ENCODE peak calls at places on chromosomes 4 and X, in ten cellular contexts. I, C, D, Y, O, B, S, H, G and T are unnamed samples.
A peak's percentile ranks its signal among the peaks of the same experiment; 100 is the strongest.

GRCh38 chrX:134520860-134521390 is 61.0 kb downstream of the HPRT1 start:
- DNase-seq in I (no peak), C (peak; percentile 80), D (peak; percentile 80), Y (no peak), O (peak; percentile 76), B (peak; percentile 58), S (no peak), H (no peak), G (peak; percentile 75), T (peak; percentile 30)

GRCh38 chr4:67549123-67549522 is 3.8 kb upstream of the CENPC start:
- DNase-seq in I (no peak), C (peak; percentile 62), D (peak; percentile 63), Y (peak; percentile 29), O (no peak), B (no peak), S (no peak), H (no peak), G (peak; percentile 49), T (no peak)

GRCh38 chr4:176193126-176193525 is 2.3 kb downstream of the SPATA4 start:
- DNase-seq in I (no peak), C (peak; percentile 25), D (peak; percentile 38), Y (no peak), O (peak; percentile 65), B (peak; percentile 54), S (no peak), H (no peak), G (no peak), T (no peak)

GRCh38 chr4:106708604-106708876 is 327.6 kb downstream of the DKK2 start:
- DNase-seq in I (no peak), C (no peak), D (no peak), Y (no peak), O (no peak), B (no peak), S (no peak), H (no peak), G (peak; percentile 58), T (no peak)

GRCh38 chr4:186097386-186097785 is 7.1 kb upstream of the FAM149A start:
- DNase-seq in I (no peak), C (no peak), D (no peak), Y (no peak), O (no peak), B (no peak), S (no peak), H (no peak), G (no peak), T (no peak)

GRCh38 chr4:26864904-26865303 is 4.3 kb downstream of the STIM2 start:
- DNase-seq in I (no peak), C (no peak), D (no peak), Y (no peak), O (no peak), B (no peak), S (no peak), H (no peak), G (no peak), T (no peak)

GRCh38 chr4:176320340-176320975 is 692 bp downstream of the SPCS3 start:
- DNase-seq in I (no peak), C (peak; percentile 88), D (peak; percentile 90), Y (peak; percentile 87), O (peak; percentile 84), B (peak; percentile 87), S (no peak), H (peak; percentile 91), G (peak; percentile 88), T (peak; percentile 90)

GRCh38 chr4:80192252-80192866 is 4.9 kb upstream of the PRDM8 start:
- DNase-seq in I (no peak), C (no peak), D (no peak), Y (no peak), O (no peak), B (no peak), S (no peak), H (no peak), G (no peak), T (no peak)

GRCh38 chrX:46957299-46957698 is 45.1 kb downstream of the JADE3 start:
- DNase-seq in I (no peak), C (no peak), D (no peak), Y (no peak), O (no peak), B (no peak), S (no peak), H (no peak), G (no peak), T (no peak)

GRCh38 chrX:134692990-134693389 is 34.7 kb upstream of the PLAC1 start:
- DNase-seq in I (no peak), C (peak; percentile 80), D (peak; percentile 60), Y (no peak), O (peak; percentile 78), B (peak; percentile 60), S (no peak), H (no peak), G (no peak), T (no peak)

GRCh38 chr4:62940229-62940628 is 1469.0 kb downstream of the TECRL start:
- DNase-seq in I (no peak), C (no peak), D (no peak), Y (no peak), O (no peak), B (no peak), S (no peak), H (no peak), G (no peak), T (no peak)

GRCh38 chr4:181030961-181031360 is 1212.2 kb upstream of the TENM3 start:
- DNase-seq in I (peak; percentile 23), C (peak; percentile 7), D (no peak), Y (no peak), O (peak; percentile 41), B (no peak), S (no peak), H (no peak), G (no peak), T (no peak)

GRCh38 chr4:145840162-145840768 is 98.4 kb downstream of the ZNF827 start:
- DNase-seq in I (no peak), C (peak; percentile 70), D (peak; percentile 67), Y (peak; percentile 22), O (peak; percentile 38), B (no peak), S (no peak), H (no peak), G (peak; percentile 41), T (no peak)

GRCh38 chrX:51144828-51145442 is 187.7 kb upstream of the NUDT10 start:
- DNase-seq in I (no peak), C (peak; percentile 37), D (peak; percentile 40), Y (peak; percentile 11), O (peak; percentile 10), B (no peak), S (no peak), H (no peak), G (peak; percentile 51), T (peak; percentile 53)

GRCh38 chr4:88893961-88894360 is 163.0 kb downstream of the FAM13A start:
- DNase-seq in I (no peak), C (no peak), D (no peak), Y (no peak), O (peak; percentile 37), B (no peak), S (no peak), H (no peak), G (no peak), T (no peak)

GRCh38 chr4:89724716-89725115 is 112.2 kb downstream of the SNCA start:
- DNase-seq in I (peak; percentile 32), C (peak; percentile 46), D (peak; percentile 29), Y (no peak), O (peak; percentile 91), B (peak; percentile 73), S (peak; percentile 23), H (no peak), G (no peak), T (no peak)

GRCh38 chr4:167290684-167291083 is 56.4 kb upstream of the SPOCK3 start:
- DNase-seq in I (no peak), C (peak; percentile 63), D (peak; percentile 34), Y (no peak), O (no peak), B (no peak), S (peak; percentile 16), H (no peak), G (peak; percentile 2), T (no peak)

GRCh38 chr4:3461515-3462291 is 1.4 kb upstream of the DOK7 start:
- DNase-seq in I (no peak), C (peak; percentile 20), D (peak; percentile 25), Y (no peak), O (no peak), B (no peak), S (peak; percentile 56), H (peak; percentile 67), G (peak; percentile 87), T (peak; percentile 89)

GRCh38 chr4:73451404-73451803 is 15.4 kb downstream of the AFP start:
- DNase-seq in I (no peak), C (peak; percentile 76), D (peak; percentile 69), Y (no peak), O (peak; percentile 56), B (no peak), S (no peak), H (no peak), G (no peak), T (no peak)

GRCh38 chr4:169225058-169225751 is 45.6 kb downstream of the SH3RF1 start:
- DNase-seq in I (peak; percentile 93), C (peak; percentile 97), D (peak; percentile 96), Y (no peak), O (peak; percentile 98), B (peak; percentile 93), S (peak; percentile 88), H (no peak), G (peak; percentile 30), T (no peak)
- H3K4me3 ChIP-seq in I (no peak overlapping the region), C (no peak overlapping the region), D (no peak overlapping the region), Y (no peak overlapping the region), O (no peak overlapping the region), B (no peak overlapping the region), S (no peak overlapping the region), H (no peak overlapping the region), G (no peak overlapping the region), T (no peak overlapping the region)

GRCh38 chr4:113147498-113148231 is 98.2 kb downstream of the ANK2 start:
- DNase-seq in I (no peak), C (no peak), D (no peak), Y (no peak), O (no peak), B (no peak), S (no peak), H (no peak), G (no peak), T (no peak)
- H3K4me3 ChIP-seq in I (no peak overlapping the region), C (no peak overlapping the region), D (peak overlapping the region; percentile 27), Y (no peak overlapping the region), O (no peak overlapping the region), B (peak overlapping the region; percentile 27), S (no peak overlapping the region), H (no peak overlapping the region), G (no peak overlapping the region), T (no peak overlapping the region)

DNA sequence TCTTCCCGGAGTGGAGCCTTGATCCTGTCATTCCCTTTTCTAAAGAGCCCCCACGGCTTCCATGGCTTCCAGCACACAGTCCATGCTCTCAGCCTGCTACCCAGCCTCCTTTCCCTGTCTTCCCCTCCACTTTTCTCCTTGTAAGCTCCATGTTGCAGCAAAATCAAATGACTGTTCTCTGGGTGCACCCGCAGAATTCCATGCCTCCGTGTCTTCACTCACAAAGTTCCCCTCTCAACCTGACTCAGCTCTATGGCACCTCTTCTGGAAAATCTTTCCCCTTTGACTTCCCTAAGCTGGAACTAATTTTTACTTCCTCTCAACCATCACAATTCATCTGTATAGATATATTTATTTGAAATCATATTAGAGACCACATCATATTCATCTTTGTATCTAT is 3.5 kb downstream of the SETD7 start:
- DNase-seq in I (no peak), C (no peak), D (peak; percentile 41), Y (no peak), O (peak; percentile 53), B (peak; percentile 60), S (no peak), H (no peak), G (no peak), T (no peak)
- H3K4me3 ChIP-seq in I (no peak overlapping the region), C (no peak overlapping the region), D (no peak overlapping the region), Y (no peak overlapping the region), O (no peak overlapping the region), B (peak overlapping the region; percentile 16), S (no peak overlapping the region), H (no peak overlapping the region), G (no peak overlapping the region), T (no peak overlapping the region)

GRCh38 chr4:187433141-187433540 is 562.4 kb upstream of the ZFP42 start:
- DNase-seq in I (no peak), C (no peak), D (no peak), Y (no peak), O (no peak), B (no peak), S (no peak), H (no peak), G (no peak), T (no peak)
- H3K4me3 ChIP-seq in I (no peak overlapping the region), C (no peak overlapping the region), D (no peak overlapping the region), Y (no peak overlapping the region), O (no peak overlapping the region), B (no peak overlapping the region), S (no peak overlapping the region), H (no peak overlapping the region), G (no peak overlapping the region), T (no peak overlapping the region)